ENCODE peak calls at places on chromosomes 12 and 14, in six cellular contexts. X is RWPE1; G is Panc1; L is thoracic aorta; U is CD4-positive, alpha-beta T cell; R is HepG2. P is an unnamed sample.

GRCh38 chr14:23119362-23120327 is 590 bp upstream of the CEBPE start:
- DNase-seq in X (no peak), G (no peak), L (no peak), U (peak), R (no peak), P (no peak)

GRCh38 chr14:74211945-74212580 is 27.2 kb upstream of the VSX2 start:
- DNase-seq in X (no peak), G (no peak), L (no peak), U (no peak), R (no peak), P (no peak)

GRCh38 chr14:87805315-87805723 is 187.7 kb downstream of the GALC start:
- DNase-seq in X (peak), G (peak), L (no peak), U (peak), R (peak), P (no peak)

GRCh38 chr12:47527816-47528215 is 178.0 kb downstream of the RPAP3 start:
- DNase-seq in X (no peak), G (no peak), L (no peak), U (no peak), R (no peak), P (no peak)

GRCh38 chr12:50572760-50573159 is 68.0 kb downstream of the DIP2B start:
- DNase-seq in X (no peak), G (no peak), L (no peak), U (no peak), R (no peak), P (no peak)

GRCh38 chr12:98406378-98406777 is 109.0 kb upstream of the TMPO start:
- DNase-seq in X (no peak), G (no peak), L (no peak), U (no peak), R (no peak), P (no peak)

GRCh38 chr12:26805401-26805971 is 27.5 kb downstream of the ITPR2 start:
- DNase-seq in X (no peak), G (no peak), L (no peak), U (no peak), R (no peak), P (no peak)

GRCh38 chr14:95695051-95695450 is 8.8 kb downstream of the TCL1B start:
- DNase-seq in X (no peak), G (no peak), L (no peak), U (no peak), R (no peak), P (no peak)

GRCh38 chr14:61472801-61473376 is 151.5 kb downstream of the PRKCH start:
- DNase-seq in X (no peak), G (no peak), L (no peak), U (peak), R (no peak), P (no peak)

GRCh38 chr14:75820761-75821160 is 159.7 kb downstream of the TTLL5 start:
- DNase-seq in X (no peak), G (no peak), L (no peak), U (no peak), R (no peak), P (no peak)

GRCh38 chr12:52125499-52125900 is 46.0 kb downstream of the SMIM41 start:
- DNase-seq in X (no peak), G (no peak), L (no peak), U (no peak), R (no peak), P (no peak)

GRCh38 chr12:114920828-114921579 is 237.0 kb upstream of the TBX3 start:
- DNase-seq in X (no peak), G (no peak), L (no peak), U (no peak), R (no peak), P (no peak)

GRCh38 chr12:12433203-12433731 is 76.4 kb downstream of the BORCS5 start:
- DNase-seq in X (no peak), G (no peak), L (no peak), U (no peak), R (no peak), P (no peak)

GRCh38 chr12:76024942-76025600 is 6.5 kb downstream of the PHLDA1 start:
- DNase-seq in X (peak), G (no peak), L (no peak), U (no peak), R (no peak), P (no peak)

GRCh38 chr12:132639996-132640520 is 21.5 kb downstream of the P2RX2 start:
- DNase-seq in X (no peak), G (no peak), L (no peak), U (no peak), R (no peak), P (no peak)

GRCh38 chr12:113466770-113467153 is 4.9 kb downstream of the LHX5 start:
- DNase-seq in X (no peak), G (no peak), L (no peak), U (no peak), R (no peak), P (no peak)

GRCh38 chr12:92467886-92468285 is 234.9 kb upstream of the PLEKHG7 start:
- DNase-seq in X (peak), G (no peak), L (no peak), U (no peak), R (no peak), P (no peak)

GRCh38 chr12:69512820-69513219 is 42.6 kb downstream of the FRS2 start:
- DNase-seq in X (no peak), G (no peak), L (no peak), U (no peak), R (no peak), P (no peak)

GRCh38 chr12:132429122-132429931 is 60.6 kb upstream of the FBRSL1 start:
- DNase-seq in X (no peak), G (no peak), L (no peak), U (no peak), R (peak), P (no peak)

GRCh38 chr14:90491221-90491867 is 94.5 kb downstream of the CALM1 start:
- DNase-seq in X (no peak), G (no peak), L (peak), U (no peak), R (no peak), P (no peak)

GRCh38 chr12:130286741-130287140 is 50.9 kb upstream of the PIWIL1 start:
- DNase-seq in X (no peak), G (no peak), L (no peak), U (no peak), R (no peak), P (no peak)

GRCh38 chr12:124538194-124539082 is 29.0 kb downstream of the NCOR2 start:
- DNase-seq in X (no peak), G (no peak), L (no peak), U (no peak), R (peak), P (no peak)
- H3K27ac ChIP-seq in X (peak), G (peak), L (no peak), U (no peak), R (peak), P (no peak)

GRCh38 chr12:54432815-54433164 is 13.7 kb upstream of the ITGA5 start:
- DNase-seq in X (no peak), G (no peak), L (no peak), U (no peak), R (no peak), P (no peak)
- H3K27ac ChIP-seq in X (peak), G (no peak), L (peak), U (no peak), R (no peak), P (no peak)

GRCh38 chr12:110266381-110266909 is 14.6 kb upstream of the ATP2A2 start:
- DNase-seq in X (no peak), G (no peak), L (no peak), U (no peak), R (no peak), P (no peak)

GRCh38 chr12:110271015-110271414 is 10.0 kb upstream of the ATP2A2 start:
- DNase-seq in X (no peak), G (no peak), L (no peak), U (no peak), R (no peak), P (no peak)

GRCh38 chr12:110266980-110267620 is 13.9 kb upstream of the ATP2A2 start:
- DNase-seq in X (no peak), G (no peak), L (no peak), U (no peak), R (no peak), P (no peak)

GRCh38 chr12:110270125-110270962 is 10.7 kb upstream of the ATP2A2 start:
- DNase-seq in X (peak), G (no peak), L (no peak), U (no peak), R (peak), P (no peak)

GRCh38 chr12:110269622-110270124 is 11.4 kb upstream of the ATP2A2 start:
- DNase-seq in X (peak), G (no peak), L (no peak), U (no peak), R (no peak), P (no peak)
- H3K27ac ChIP-seq in X (peak), G (peak), L (peak), U (no peak), R (peak), P (no peak)

GRCh38 chr12:2246358-2246757 is 193.6 kb downstream of the CACNA1C start:
- DNase-seq in X (no peak), G (no peak), L (no peak), U (no peak), R (no peak), P (no peak)

GRCh38 chr12:2242816-2243215 is 190.0 kb downstream of the CACNA1C start:
- DNase-seq in X (no peak), G (no peak), L (no peak), U (no peak), R (no peak), P (no peak)

GRCh38 chr12:2243275-2243674 is 190.5 kb downstream of the CACNA1C start:
- DNase-seq in X (no peak), G (no peak), L (no peak), U (no peak), R (no peak), P (no peak)

GRCh38 chr12:2242206-2242605 is 189.4 kb downstream of the CACNA1C start:
- DNase-seq in X (no peak), G (no peak), L (no peak), U (no peak), R (no peak), P (no peak)

DNA sequence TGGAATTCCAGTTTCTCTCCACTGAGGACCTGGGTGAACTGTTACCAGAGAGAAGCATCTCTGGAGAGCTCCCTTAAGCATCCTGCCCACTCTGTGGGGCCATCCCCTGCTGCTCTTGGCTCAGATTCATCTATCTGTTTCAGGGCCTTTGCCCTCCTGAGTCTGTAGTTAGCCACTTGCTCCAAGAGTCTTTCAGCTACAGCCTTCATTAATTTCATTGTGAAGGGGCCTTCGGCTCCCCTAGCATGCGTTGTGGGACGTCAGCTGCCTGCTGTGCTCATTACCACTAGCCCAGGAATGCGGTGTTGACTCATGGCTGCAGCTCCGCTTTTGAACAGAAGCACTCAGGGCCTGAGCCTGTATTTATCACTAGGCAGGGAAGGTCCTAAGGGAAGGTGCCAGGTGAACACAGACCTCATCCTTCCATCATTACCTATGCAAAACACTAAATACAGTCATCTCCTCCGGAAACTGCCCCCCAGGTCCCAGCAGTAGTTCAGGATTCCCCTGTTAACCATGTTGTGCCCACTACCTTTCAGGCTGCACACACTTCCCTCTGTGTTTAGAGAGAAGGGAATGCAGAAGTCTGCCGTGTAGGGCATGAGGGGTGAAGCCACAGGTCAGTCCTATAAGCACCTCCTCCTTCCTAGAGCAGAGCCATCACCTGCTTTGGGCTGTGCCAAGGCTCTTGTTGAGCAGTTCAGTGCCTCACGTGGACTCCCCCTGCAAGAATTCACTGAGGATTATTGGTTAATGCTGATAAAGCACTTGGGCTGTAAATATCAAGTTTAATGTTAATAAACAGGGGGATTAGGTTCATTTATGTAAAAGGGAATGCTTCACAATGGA is 191.4 kb downstream of the CACNA1C start:
- DNase-seq in X (peak), G (no peak), L (no peak), U (no peak), R (peak), P (peak)
- H3K27ac ChIP-seq in X (no peak), G (no peak), L (peak), U (no peak), R (no peak), P (peak)

DNA sequence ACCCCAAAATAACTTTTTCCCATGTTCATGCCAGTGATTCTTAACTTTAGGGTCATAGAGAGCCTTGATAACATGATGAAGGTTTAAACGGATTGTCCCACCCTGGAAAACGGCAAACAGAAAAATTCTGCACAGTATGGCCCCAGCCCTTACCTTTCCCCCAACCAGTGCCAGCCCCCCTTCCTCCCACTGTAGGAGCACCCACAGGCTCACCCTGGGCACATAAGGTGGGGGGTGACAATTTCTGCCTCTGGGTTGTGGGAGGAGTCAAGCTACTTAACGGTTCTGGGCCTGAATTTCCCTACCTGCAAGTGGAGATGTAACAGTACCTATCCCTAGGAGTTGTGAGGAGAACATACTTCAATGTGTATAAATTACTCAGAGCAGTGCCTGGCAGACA is 18.1 kb downstream of the XRCC3 start:
- DNase-seq in X (no peak), G (no peak), L (no peak), U (no peak), R (no peak), P (no peak)
- H3K27ac ChIP-seq in X (peak), G (peak), L (no peak), U (no peak), R (no peak), P (no peak)

GRCh38 chr12:44127966-44128365 is 292.1 kb downstream of the TMEM117 start:
- DNase-seq in X (no peak), G (no peak), L (no peak), U (no peak), R (no peak), P (peak)
- H3K27ac ChIP-seq in X (no peak), G (no peak), L (no peak), U (no peak), R (no peak), P (peak)